ENCODE peak calls at places on chromosomes 4 and X, in ten cellular contexts. Z is DMS53; R is KBM-7; A is EH; G is H7; U is CD8-positive, alpha-beta memory T cell; I is GM23338; K is stimulated activated CD4-positive, alpha-beta T cell treated with anti-CD3 and anti-CD28 coated beads, Interleukin-15, amount 100 ng/mL, for 1 hour; O is activated T-helper 1 cell treated with anti-CD3 and anti-CD28 coated beads, Interleukin-2, amount 50 U/mL, for 16 hours; B is H54. L is an unnamed sample.

GRCh38 chrX:2474963-2475726 is 25.6 kb downstream of the DHRSX start:
- DNase-seq in Z (no peak), R (no peak), A (no peak), G (no peak), U (no peak), I (peak), K (no peak), O (no peak), B (no peak), L (no peak)

GRCh38 chr4:135238940-135239339 is 1037.4 kb upstream of the PABPC4L start:
- DNase-seq in Z (no peak), R (no peak), A (peak), G (no peak), U (no peak), I (no peak), K (no peak), O (no peak), B (no peak), L (no peak)

GRCh38 chrX:113833096-113833495 is 750.8 kb upstream of the HTR2C start:
- DNase-seq in Z (no peak), R (no peak), A (no peak), G (no peak), U (no peak), I (no peak), K (no peak), O (no peak), B (no peak), L (no peak)

GRCh38 chr4:70613182-70613892 is 15.2 kb upstream of the ENAM start:
- DNase-seq in Z (no peak), R (no peak), A (no peak), G (no peak), U (no peak), I (no peak), K (no peak), O (no peak), B (no peak), L (no peak)

GRCh38 chr4:99285387-99285786 is 5.4 kb downstream of the ADH1A start:
- DNase-seq in Z (no peak), R (no peak), A (no peak), G (no peak), U (no peak), I (no peak), K (no peak), O (no peak), B (no peak), L (no peak)

GRCh38 chr4:121514443-121514842 is 133.6 kb upstream of the QRFPR start:
- DNase-seq in Z (no peak), R (no peak), A (no peak), G (peak), U (no peak), I (peak), K (no peak), O (no peak), B (no peak), L (no peak)

GRCh38 chr4:101126044-101126443 is 221.3 kb downstream of the PPP3CA start:
- DNase-seq in Z (peak), R (no peak), A (peak), G (no peak), U (no peak), I (no peak), K (no peak), O (no peak), B (no peak), L (no peak)

GRCh38 chr4:118799235-118799932 is 36.5 kb downstream of the SEC24D start:
- DNase-seq in Z (no peak), R (no peak), A (no peak), G (no peak), U (no peak), I (no peak), K (no peak), O (no peak), B (no peak), L (no peak)

L was measured in tibial artery.